ENCODE peak calls at places on chromosomes 13 and 19, in ten cellular contexts. V is IMR-90, F is mammary epithelial cell, R is small intestine, Y is psoas muscle, O is hepatocyte, T is tibial nerve, H is GM23248, U is colonic mucosa, W is A673. B is an unnamed sample.

GRCh38 chr13:38688674-38689073 is 1.8 kb downstream of the FREM2 start:
- DNase-seq in O (no peak), R (no peak), Y (no peak), V (no peak), F (no peak), H (no peak), U (no peak), T (no peak), W (no peak), B (no peak)

GRCh38 chr13:110471156-110471832 is 90.2 kb downstream of the RAB20 start:
- DNase-seq in R (no peak), Y (no peak), U (peak; percentile 48), T (peak; percentile 30), H (no peak), O (no peak), V (no peak), F (no peak), W (no peak), B (no peak)

GRCh38 chr13:79392882-79393563 is 13.0 kb downstream of the RBM26 start:
- DNase-seq in V (peak; percentile 68), W (no peak), H (peak; percentile 81), F (peak; percentile 91), U (no peak), T (no peak), R (peak; percentile 32), Y (no peak), O (no peak), B (no peak)

GRCh38 chr13:90105276-90105675 is 1242.2 kb upstream of the MIR17HG start:
- DNase-seq in Y (no peak), U (no peak), O (no peak), F (peak; percentile 75), V (no peak), T (no peak), R (no peak), W (peak; percentile 3), H (peak; percentile 84), B (no peak)

GRCh38 chr13:50188696-50189095 is 173.5 kb downstream of the KCNRG start:
- DNase-seq in F (peak; percentile 61), Y (no peak), T (no peak), V (no peak), H (no peak), U (no peak), O (no peak), W (no peak), R (no peak), B (no peak)

GRCh38 chr13:70405266-70405665 is 297.0 kb upstream of the KLHL1 start:
- DNase-seq in U (no peak), T (no peak), V (no peak), Y (no peak), F (no peak), W (no peak), O (no peak), R (no peak), H (no peak), B (no peak)

GRCh38 chr13:105428816-105429215 is 1106.6 kb downstream of the EFNB2 start:
- DNase-seq in H (no peak), U (no peak), V (peak; percentile 66), T (no peak), R (no peak), O (no peak), Y (no peak), W (no peak), F (no peak), B (no peak)

GRCh38 chr13:85174291-85174690 is 624.9 kb downstream of the SLITRK6 start:
- DNase-seq in R (no peak), Y (no peak), O (no peak), F (no peak), U (no peak), W (no peak), V (no peak), T (no peak), H (no peak), B (no peak)

GRCh38 chr13:102825921-102826706 is 19.7 kb upstream of the ERCC5 start:
- DNase-seq in U (no peak), O (no peak), F (peak; percentile 88), Y (no peak), W (peak; percentile 91), V (peak; percentile 93), T (no peak), H (peak; percentile 97), R (no peak), B (no peak)
- H3K27ac ChIP-seq in U (no peak overlapping the region), O (no peak overlapping the region), F (peak overlapping the region; percentile 59), Y (no peak overlapping the region), W (peak overlapping the region; percentile 77), V (peak overlapping the region; percentile 88), T (no peak overlapping the region), H (peak overlapping the region; percentile 97), R (no peak overlapping the region), B (no peak overlapping the region)

DNA sequence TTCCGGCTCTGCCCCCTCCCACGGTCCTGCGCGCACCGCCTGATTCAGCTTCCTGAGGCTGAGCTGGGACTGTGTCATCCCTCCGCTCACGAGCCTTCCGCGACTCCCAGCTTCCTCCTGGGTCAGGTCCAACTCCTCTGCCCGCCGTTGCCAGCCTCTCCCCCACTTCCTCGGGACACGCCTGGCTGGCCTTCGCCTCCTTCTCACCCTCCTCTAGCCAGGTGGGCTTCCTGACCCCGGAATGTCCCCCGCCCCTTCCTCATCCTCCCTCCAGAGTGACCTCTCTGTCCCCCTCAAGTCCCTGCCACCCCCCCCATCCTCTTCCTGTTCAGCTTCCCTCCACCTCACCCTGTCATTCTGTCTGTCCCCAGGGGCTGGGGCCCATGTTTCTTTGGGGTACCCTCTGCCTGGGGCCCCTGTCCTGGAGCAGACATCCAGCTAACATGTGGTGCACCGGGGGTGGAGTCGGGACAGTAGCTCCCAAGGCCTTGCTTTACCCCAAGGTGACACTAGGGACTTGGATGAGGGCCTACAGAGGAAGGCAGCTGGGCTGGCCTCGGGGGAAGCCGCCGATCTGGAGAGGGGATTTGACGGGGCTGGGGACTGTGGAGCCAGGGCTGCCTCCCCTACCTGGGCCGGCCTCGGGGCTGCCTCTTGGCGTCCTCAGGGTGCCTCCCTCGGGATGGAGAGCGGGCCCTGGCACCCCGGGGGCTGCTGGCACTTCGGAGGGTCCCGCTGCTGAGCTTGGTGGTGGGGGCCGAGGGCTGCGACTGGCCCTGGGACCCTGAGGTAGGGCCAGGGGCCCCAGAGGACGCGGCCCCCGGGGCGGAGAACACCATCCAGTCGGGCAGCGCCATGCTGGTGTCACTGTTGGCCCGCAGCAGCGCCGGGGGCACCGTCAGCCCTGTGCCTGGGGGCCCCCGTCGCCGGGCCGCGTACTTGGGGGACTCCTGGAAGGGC is 16.5 kb downstream of the SHANK1 start:
- DNase-seq in H (peak; percentile 50), W (no peak), R (no peak), F (no peak), U (no peak), T (no peak), Y (no peak), O (no peak), V (peak; percentile 50), B (no peak)
- H3K4me3 ChIP-seq in H (no peak overlapping the region), W (no peak overlapping the region), R (no peak overlapping the region), F (no peak overlapping the region), U (no peak overlapping the region), T (no peak overlapping the region), Y (no peak overlapping the region), O (no peak overlapping the region), V (no peak overlapping the region), B (no peak overlapping the region)

DNA sequence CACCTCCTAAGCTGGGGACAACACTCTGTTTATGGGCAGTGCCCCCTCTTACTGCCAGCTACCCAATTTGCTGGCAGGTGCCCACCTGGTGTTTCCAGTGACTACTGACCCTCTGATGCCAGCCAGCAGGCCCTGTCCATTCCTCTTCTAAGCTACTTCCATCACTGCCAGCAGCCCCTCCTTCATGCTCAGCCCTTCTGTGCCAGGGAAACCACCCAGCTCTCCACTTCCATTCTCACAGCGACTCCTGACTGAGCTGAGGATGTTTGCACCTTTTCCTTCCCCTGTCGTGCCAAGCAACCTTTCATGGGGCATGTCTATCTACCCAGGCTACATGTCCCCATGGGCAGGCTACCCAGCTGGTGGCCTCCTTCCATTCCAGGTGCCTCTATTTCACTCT is 24.0 kb upstream of the ZNF492 start:
- DNase-seq in T (no peak), Y (no peak), H (no peak), W (no peak), R (no peak), F (no peak), U (no peak), V (no peak), O (no peak), B (no peak)
- H3K4me1 ChIP-seq in T (no peaks in the 10 kb centered on the region), Y (no peaks in the 10 kb centered on the region), H (no peaks in the 10 kb centered on the region), W (no peaks in the 10 kb centered on the region), R (no peaks in the 10 kb centered on the region), F (no peaks in the 10 kb centered on the region), U (no peaks in the 10 kb centered on the region), V (no peaks in the 10 kb centered on the region), O (no peaks in the 10 kb centered on the region), B (no peaks in the 10 kb centered on the region)

DNA sequence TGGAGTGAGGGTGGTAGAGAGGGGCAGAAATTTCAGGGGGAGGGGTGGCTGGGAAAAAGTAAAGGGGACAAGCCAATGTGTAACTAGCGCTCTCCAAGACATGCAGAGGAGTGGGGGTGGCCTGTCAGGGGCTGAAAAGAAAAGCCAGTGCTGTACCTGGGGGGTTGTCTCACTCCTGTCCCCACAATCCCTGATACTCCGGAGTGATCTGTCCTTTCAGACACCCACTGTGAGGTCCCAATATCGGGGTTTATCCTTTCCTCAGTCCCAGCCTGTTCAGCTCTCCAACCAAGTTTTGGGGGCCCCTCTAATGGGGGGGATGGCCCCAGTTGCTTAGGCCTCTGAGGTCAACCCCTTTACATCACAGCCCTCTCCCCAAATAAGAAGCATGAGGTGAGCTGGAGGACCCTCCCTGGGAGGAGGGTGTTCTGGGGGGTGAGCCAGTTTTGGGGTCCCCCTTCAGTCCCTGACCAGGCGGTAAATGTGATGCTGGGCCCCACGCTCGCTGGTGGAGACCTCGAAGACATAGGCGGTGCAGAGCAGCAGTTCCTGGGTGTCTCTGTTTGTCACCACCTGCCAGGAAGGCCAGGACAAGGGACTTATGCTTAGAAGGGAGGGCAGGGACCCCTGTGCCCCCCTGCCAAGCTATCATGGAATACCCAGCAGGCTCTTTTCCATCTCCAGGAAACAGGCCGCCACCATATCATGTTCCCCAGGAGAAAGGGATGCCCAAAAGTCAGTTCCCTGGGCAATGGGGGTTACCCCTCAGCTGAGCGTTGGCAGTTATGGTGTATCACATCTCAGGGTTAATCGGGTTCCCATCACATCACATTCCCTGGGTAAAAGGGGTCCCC is 5.9 kb downstream of the CD37 start:
- DNase-seq in W (no peak), Y (no peak), O (no peak), T (no peak), R (no peak), V (no peak), F (no peak), U (no peak), H (no peak), B (no peak)
- H3K27ac ChIP-seq in W (peak overlapping the region; percentile 83), Y (no peak overlapping the region), O (no peak overlapping the region), T (peak overlapping the region; percentile 88), R (peak overlapping the region; percentile 45), V (no peak overlapping the region), F (no peak overlapping the region), U (no peak overlapping the region), H (no peak overlapping the region), B (no peak overlapping the region)

GRCh38 chr13:113129921-113130750 is 7.5 kb downstream of the F10 start:
- DNase-seq in U (no peak), T (no peak), Y (no peak), F (no peak), O (no peak), H (no peak), V (no peak), W (no peak), R (no peak), B (no peak)
- H3K4me3 ChIP-seq in U (no peak overlapping the region), T (no peak overlapping the region), Y (peak overlapping the region; percentile 46), F (no peak overlapping the region), O (no peak overlapping the region), H (no peak overlapping the region), V (no peak overlapping the region), W (no peak overlapping the region), R (no peak overlapping the region), B (peak overlapping the region; percentile 29)